ENCODE peak calls at places on chromosomes 5 and 9, in seven cellular contexts. H is fibroblast of lung, L is prostate gland, X is heart right ventricle, Y is A673, M is right lobe of liver, I is upper lobe of right lung. Q is an unnamed sample. For H3K4me1, the result is how much of the 10 kb centered on the place peaks cover.

GRCh38 chr5:82295144-82295543 is 17.0 kb upstream of the RPS23 start:
- DNase-seq in L (no peak), H (peak), Y (peak), X (no peak), M (no peak), I (no peak), Q (no peak)

GRCh38 chr5:172707285-172708182 is 63.5 kb downstream of the DUSP1 start:
- DNase-seq in Y (peak), H (peak), I (peak), M (peak), X (no peak), L (no peak), Q (peak)

GRCh38 chr5:172544371-172545120 is 90.2 kb upstream of the SH3PXD2B start:
- DNase-seq in H (no peak), I (peak), Y (no peak), M (no peak), L (no peak), X (no peak), Q (no peak)

GRCh38 chr9:136011703-136012496 is 50.7 kb upstream of the UBAC1 start:
- DNase-seq in H (peak), I (peak), X (peak), M (peak), Y (no peak), L (no peak), Q (peak)

GRCh38 chr5:1011226-1011631 is 2.6 kb downstream of the NKD2 start:
- DNase-seq in Y (peak), X (no peak), M (peak), I (peak), L (no peak), H (no peak), Q (peak)

GRCh38 chr5:1523480-1523792 is 324 bp downstream of the LPCAT1 start:
- DNase-seq in I (no peak), M (no peak), H (no peak), Y (no peak), L (no peak), X (no peak), Q (no peak)

GRCh38 chr9:109652971-109653370 is 127.0 kb upstream of the PALM2AKAP2 start:
- DNase-seq in X (peak), H (peak), Y (peak), I (no peak), M (no peak), L (no peak), Q (no peak)

GRCh38 chr9:109114670-109115069 is 5.1 kb downstream of the TMEM245 start:
- DNase-seq in M (no peak), X (no peak), H (peak), I (no peak), Y (no peak), L (no peak), Q (no peak)

GRCh38 chr5:143061161-143061945 is 291.2 kb downstream of the ARHGAP26 start:
- DNase-seq in H (peak), M (no peak), I (no peak), X (no peak), Y (no peak), L (peak), Q (no peak)

GRCh38 chr9:111993319-111993718 is 96.7 kb downstream of the UGCG start:
- DNase-seq in H (no peak), M (no peak), L (no peak), Y (no peak), I (no peak), X (no peak), Q (no peak)

GRCh38 chr9:117555964-117556629 is 141.2 kb upstream of the ASTN2 start:
- DNase-seq in H (no peak), L (peak), X (peak), I (peak), M (peak), Y (peak), Q (peak)

GRCh38 chr9:126439402-126439765 is 112.8 kb downstream of the MVB12B start:
- DNase-seq in M (no peak), I (no peak), Y (no peak), X (no peak), L (no peak), H (peak), Q (no peak)
- TF ChIP-seq CTCF in M (no peak), I (no peak), Y (no peak), X (no peak), L (no peak), H (no peak), Q (no peak)

GRCh38 chr9:116278326-116278725 is 124.7 kb downstream of the PAPPA start:
- DNase-seq in L (no peak), H (no peak), M (no peak), Y (peak), X (no peak), I (no peak), Q (no peak)
- H3K4me1 ChIP-seq in L (under half), H (under half), M (under half), Y (under half), X (under half), I (under half), Q (under half)

DNA sequence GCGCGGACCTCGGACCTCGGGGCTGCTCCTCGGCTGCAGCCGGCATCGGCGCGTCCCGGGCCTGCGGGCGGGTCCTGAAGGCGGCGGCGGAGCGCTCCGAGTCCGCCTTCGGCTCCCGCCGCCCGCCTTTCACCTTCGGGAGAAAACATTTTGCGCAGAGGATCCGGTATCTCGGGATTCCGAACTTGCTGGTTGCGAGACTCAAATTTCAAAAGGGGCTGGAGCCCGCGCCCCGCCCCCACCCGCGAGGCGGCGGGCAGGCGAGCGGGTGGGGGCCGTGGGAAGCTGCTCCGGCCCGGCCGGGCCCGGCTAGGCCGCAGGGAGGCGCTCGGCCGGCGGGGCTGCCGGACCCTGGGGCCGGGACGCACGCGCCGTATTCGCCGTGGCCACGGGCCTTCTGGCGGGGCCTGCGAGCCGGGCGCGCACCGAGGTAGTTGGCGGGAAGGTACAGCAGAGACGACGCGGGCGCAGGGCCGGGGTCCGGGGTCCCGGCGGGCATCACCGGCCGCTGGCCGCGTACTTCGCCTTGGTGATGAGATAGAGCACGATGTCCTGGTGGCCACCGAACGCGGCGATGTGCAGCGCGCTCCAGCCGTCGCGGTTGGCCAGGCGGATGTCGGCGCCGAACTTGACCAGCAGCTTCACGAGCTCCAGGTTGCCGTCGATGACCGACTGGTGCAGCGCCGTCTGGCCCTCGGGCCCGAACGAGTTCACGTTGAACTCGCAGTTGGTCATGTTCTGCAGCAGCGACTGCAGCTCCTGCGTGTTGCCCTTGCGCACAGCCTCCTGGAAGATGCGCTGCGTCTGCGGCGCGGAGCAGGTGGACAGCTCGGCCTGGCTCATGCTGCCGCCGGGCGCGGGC is 754 bp downstream of the NRARP start:
- DNase-seq in Y (peak), H (peak), M (peak), I (peak), L (peak), X (no peak), Q (peak)
- TF ChIP-seq CTCF in Y (no peak), H (no peak), M (no peak), I (no peak), L (peak), X (no peak), Q (peak)

GRCh38 chr5:113034182-113034773 is 57.7 kb downstream of the DCP2 start:
- DNase-seq in L (no peak), Y (peak), I (no peak), H (peak), M (no peak), X (peak), Q (no peak)
- H3K4me1 ChIP-seq in L (under half), Y (under half), I (under half), H (under half), M (under half), X (under half), Q (under half)

GRCh38 chr5:120529386-120529785 is 65.3 kb downstream of the PRR16 start:
- DNase-seq in X (no peak), L (no peak), H (no peak), Y (no peak), I (no peak), M (no peak), Q (no peak)

GRCh38 chr5:120531215-120531614 is 67.1 kb downstream of the PRR16 start:
- DNase-seq in H (no peak), X (no peak), Y (no peak), I (no peak), M (no peak), L (no peak), Q (no peak)

GRCh38 chr5:120533581-120533980 is 69.5 kb downstream of the PRR16 start:
- DNase-seq in L (no peak), H (peak), M (no peak), Y (no peak), I (no peak), X (no peak), Q (no peak)

GRCh38 chr5:120535900-120536299 is 71.8 kb downstream of the PRR16 start:
- DNase-seq in Y (no peak), X (no peak), L (no peak), I (no peak), H (peak), M (no peak), Q (no peak)

GRCh38 chr5:120532835-120533234 is 68.7 kb downstream of the PRR16 start:
- DNase-seq in Y (peak), X (no peak), M (no peak), I (no peak), H (no peak), L (no peak), Q (no peak)
- TF ChIP-seq CTCF in Y (no peak), X (no peak), M (no peak), I (no peak), H (no peak), L (no peak), Q (no peak)

GRCh38 chr9:33130961-33131360 is 36.2 kb downstream of the B4GALT1 start:
- DNase-seq in L (no peak), M (no peak), I (no peak), Y (no peak), X (no peak), H (no peak), Q (no peak)
- H3K4me1 ChIP-seq in L (under half), M (under half), I (under half), Y (under half), X (half or more), H (under half), Q (under half)

DNA sequence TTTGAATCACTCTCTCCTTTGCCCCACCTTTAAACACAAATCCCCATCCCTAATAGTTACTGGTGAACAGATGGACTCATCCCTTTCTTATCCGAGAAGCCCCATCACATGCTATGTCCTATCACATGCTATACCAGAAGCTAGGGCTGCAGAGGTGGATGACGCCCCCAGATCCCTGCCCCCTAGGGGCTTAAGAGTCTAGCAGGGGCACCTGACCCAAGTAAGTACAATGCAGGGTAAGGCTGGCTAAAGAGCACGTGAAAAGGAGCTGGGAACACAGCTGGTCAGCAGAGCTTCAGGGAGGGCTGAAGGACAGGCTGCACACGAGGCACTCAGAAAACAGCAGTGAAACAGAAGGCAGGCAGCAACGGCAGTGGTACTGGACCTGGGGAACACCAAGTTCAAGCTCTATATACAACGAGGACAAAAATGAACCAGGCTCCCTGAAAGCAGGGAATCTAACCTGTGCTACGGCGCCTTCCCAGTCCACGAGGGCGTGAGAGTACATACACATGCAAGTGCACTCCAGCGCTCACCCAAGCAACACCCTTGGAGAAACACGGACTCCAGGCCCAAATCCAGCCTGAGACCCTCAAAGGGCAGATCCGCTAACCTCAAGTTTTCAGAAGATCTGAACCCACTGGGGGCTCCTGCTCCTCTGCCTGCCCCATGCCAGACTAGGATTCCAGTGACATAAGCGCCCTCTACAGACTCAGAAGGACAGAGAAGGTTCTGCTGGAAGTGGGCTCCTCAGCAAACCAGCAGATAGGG is 57.5 kb downstream of the PSMB7 start:
- DNase-seq in M (no peak), Y (no peak), L (no peak), X (no peak), I (no peak), H (no peak), Q (no peak)
- TF ChIP-seq CTCF in M (no peak), Y (peak), L (no peak), X (no peak), I (no peak), H (no peak), Q (no peak)

DNA sequence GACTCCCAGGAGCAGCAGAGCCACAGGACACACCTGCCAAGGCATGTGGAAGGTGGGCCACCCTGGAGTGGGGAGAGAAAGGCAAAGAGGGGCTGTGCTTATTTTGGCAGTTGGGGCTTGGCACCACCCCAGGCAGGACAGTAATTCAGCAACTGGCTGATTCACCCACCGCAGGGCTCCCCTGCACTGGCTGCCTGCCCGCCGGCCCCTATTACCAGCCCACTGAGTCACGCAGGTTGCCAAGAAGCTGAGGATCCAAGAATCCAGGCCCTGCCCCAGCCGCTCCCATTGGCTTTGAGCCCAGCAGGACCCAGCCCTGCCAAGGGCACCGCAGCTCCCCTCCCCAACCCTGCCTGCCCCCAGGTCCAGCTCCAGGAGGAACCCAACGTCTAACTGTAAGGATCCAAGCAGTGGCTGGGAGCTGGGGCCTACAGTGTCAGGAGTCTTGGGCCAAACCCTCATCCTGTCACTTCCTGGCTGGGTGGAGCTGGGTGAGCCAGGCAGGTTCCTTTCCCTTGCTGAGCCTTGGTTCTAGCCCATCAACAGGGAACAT is 14.2 kb upstream of the RALGDS start:
- DNase-seq in L (peak), I (peak), M (no peak), H (peak), X (peak), Y (no peak), Q (peak)
- H3K4me1 ChIP-seq in L (under half), I (half or more), M (under half), H (under half), X (half or more), Y (under half), Q (half or more)

Q was measured in psoas muscle.